ENCODE peak calls at places on chromosome 15, in four cellular contexts. E is body of pancreas, Y is A549, L is ovary. S is an unnamed sample. For H3K9me3, the result is how much of the 10 kb centered on the place peaks cover.

GRCh38 chr15:52011711-52012144 is 7.3 kb upstream of the MAPK6 start:
- DNase-seq in E (no peak), Y (no peak), L (no peak), S (no peak)

GRCh38 chr15:45637552-45638033 is 2.8 kb downstream of the SQOR start:
- DNase-seq in E (peak), Y (peak), L (peak), S (no peak)

GRCh38 chr15:98896002-98896721 is 111.4 kb downstream of the PGPEP1L start:
- DNase-seq in E (no peak), Y (peak), L (no peak), S (no peak)

GRCh38 chr15:80635953-80636352 is 59.2 kb upstream of the ABHD17C start:
- DNase-seq in E (peak), Y (no peak), L (peak), S (no peak)

GRCh38 chr15:31266712-31267111 is 59.9 kb upstream of the KLF13 start:
- DNase-seq in E (no peak), Y (no peak), L (peak), S (no peak)

GRCh38 chr15:81271761-81272644 is 51.9 kb downstream of the STARD5 start:
- DNase-seq in E (no peak), Y (no peak), L (no peak), S (no peak)

GRCh38 chr15:31227954-31228542 is 98.6 kb upstream of the KLF13 start:
- DNase-seq in E (no peak), Y (no peak), L (no peak), S (no peak)

GRCh38 chr15:70863450-70864218 is 9.7 kb upstream of the LARP6 start:
- DNase-seq in E (peak), Y (peak), L (no peak), S (no peak)

GRCh38 chr15:77506311-77507150 is 85.8 kb downstream of the HMG20A start:
- DNase-seq in E (peak), Y (no peak), L (peak), S (no peak)

GRCh38 chr15:56149071-56149470 is 94.6 kb downstream of the RFX7 start:
- DNase-seq in E (no peak), Y (no peak), L (no peak), S (no peak)

GRCh38 chr15:76328962-76329361 is 7.6 kb upstream of the ISL2 start:
- DNase-seq in E (no peak), Y (no peak), L (no peak), S (no peak)

GRCh38 chr15:76152197-76152596 is 92.4 kb downstream of the TMEM266 start:
- DNase-seq in E (no peak), Y (no peak), L (no peak), S (no peak)

GRCh38 chr15:93028632-93029612 is 60.1 kb downstream of the RGMA start:
- DNase-seq in E (peak), Y (no peak), L (peak), S (no peak)

GRCh38 chr15:95132774-95133173 is 901.4 kb downstream of the MCTP2 start:
- DNase-seq in E (no peak), Y (no peak), L (no peak), S (no peak)

GRCh38 chr15:48469271-48469670 is 138.0 kb downstream of the DUT start:
- DNase-seq in E (no peak), Y (no peak), L (no peak), S (no peak)

GRCh38 chr15:83396071-83396470 is 51.1 kb upstream of the SH3GL3 start:
- DNase-seq in E (no peak), Y (no peak), L (peak), S (no peak)

GRCh38 chr15:40239671-40240618 is 1.1 kb downstream of the PAK6 start:
- DNase-seq in E (no peak), Y (no peak), L (no peak), S (no peak)

GRCh38 chr15:45773149-45773548 is 138.3 kb downstream of the SQOR start:
- DNase-seq in E (no peak), Y (no peak), L (no peak), S (no peak)

GRCh38 chr15:61857169-61857829 is 202.9 kb downstream of the VPS13C start:
- DNase-seq in E (no peak), Y (no peak), L (no peak), S (no peak)

GRCh38 chr15:29686445-29687203 is 135.6 kb downstream of the TJP1 start:
- DNase-seq in E (peak), Y (no peak), L (no peak), S (no peak)

GRCh38 chr15:27249046-27249722 is 278.2 kb downstream of the GABRG3 start:
- DNase-seq in E (no peak), Y (no peak), L (no peak), S (no peak)

GRCh38 chr15:86044981-86045380 is 34.7 kb upstream of the AGBL1 start:
- DNase-seq in E (no peak), Y (no peak), L (no peak), S (no peak)

GRCh38 chr15:88637841-88638625 is 783 bp upstream of the ISG20 start:
- DNase-seq in E (peak), Y (no peak), L (peak), S (no peak)

GRCh38 chr15:70505411-70505919 is 257.9 kb downstream of the UACA start:
- DNase-seq in E (peak), Y (peak), L (no peak), S (no peak)

GRCh38 chr15:25556136-25556535 is 117.3 kb upstream of the UBE3A start:
- DNase-seq in E (no peak), Y (no peak), L (no peak), S (no peak)

GRCh38 chr15:94844533-94845390 is 613.4 kb downstream of the MCTP2 start:
- DNase-seq in E (peak), Y (no peak), L (peak), S (no peak)

GRCh38 chr15:53473435-53473834 is 286.0 kb downstream of the WDR72 start:
- DNase-seq in E (no peak), Y (no peak), L (no peak), S (no peak)

GRCh38 chr15:29097168-29097567 is 172.5 kb downstream of the NSMCE3 start:
- DNase-seq in E (no peak), Y (no peak), L (no peak), S (no peak)

GRCh38 chr15:35698331-35698730 is 152.4 kb upstream of the DPH6 start:
- DNase-seq in E (no peak), Y (no peak), L (no peak), S (no peak)

GRCh38 chr15:97084650-97085049 is 754.1 kb downstream of the NR2F2 start:
- DNase-seq in E (no peak), Y (no peak), L (no peak), S (no peak)

GRCh38 chr15:98800437-98801233 is 152.3 kb downstream of the IGF1R start:
- DNase-seq in E (peak), Y (peak), L (no peak), S (no peak)

GRCh38 chr15:44782516-44782915 is 46.2 kb downstream of the TRIM69 start:
- DNase-seq in E (no peak), Y (no peak), L (no peak), S (no peak)

GRCh38 chr15:99703603-99704443 is 29.4 kb downstream of the LYSMD4 start:
- DNase-seq in E (peak), Y (peak), L (no peak), S (no peak)

GRCh38 chr15:41698779-41699178 is 38.6 kb downstream of the MGA start:
- DNase-seq in E (no peak), Y (no peak), L (no peak), S (no peak)

GRCh38 chr15:39730552-39730951 is 52.1 kb downstream of the FSIP1 start:
- DNase-seq in E (no peak), Y (peak), L (no peak), S (no peak)

GRCh38 chr15:67130166-67130565 is 64.8 kb downstream of the SMAD3 start:
- DNase-seq in E (no peak), Y (no peak), L (no peak), S (no peak)

GRCh38 chr15:75033809-75034208 is 10.4 kb downstream of the PPCDC start:
- DNase-seq in E (no peak), Y (no peak), L (no peak), S (no peak)
- H3K9me3 ChIP-seq in E (under half), Y (under half), L (under half), S (under half)

GRCh38 chr15:78921517-78921916 is 23.3 kb downstream of the CTSH start:
- DNase-seq in E (no peak), Y (no peak), L (no peak), S (no peak)

GRCh38 chr15:78925076-78925624 is 19.7 kb downstream of the CTSH start:
- DNase-seq in E (no peak), Y (no peak), L (peak), S (no peak)

GRCh38 chr15:78921940-78922339 is 22.9 kb downstream of the CTSH start:
- DNase-seq in E (no peak), Y (no peak), L (no peak), S (no peak)

GRCh38 chr15:78923480-78924360 is 21.1 kb downstream of the CTSH start:
- DNase-seq in E (no peak), Y (no peak), L (peak), S (no peak)

GRCh38 chr15:78922527-78922926 is 22.3 kb downstream of the CTSH start:
- DNase-seq in E (no peak), Y (no peak), L (no peak), S (no peak)
- H3K4me3 ChIP-seq in E (no peak), Y (no peak), L (no peak), S (no peak)

GRCh38 chr15:50353999-50354837 is 780 bp downstream of the GABPB1 start:
- DNase-seq in E (peak), Y (peak), L (peak), S (peak)
- TF ChIP-seq POLR2A in E (peak), Y (no peak), L (peak), S (peak)

DNA sequence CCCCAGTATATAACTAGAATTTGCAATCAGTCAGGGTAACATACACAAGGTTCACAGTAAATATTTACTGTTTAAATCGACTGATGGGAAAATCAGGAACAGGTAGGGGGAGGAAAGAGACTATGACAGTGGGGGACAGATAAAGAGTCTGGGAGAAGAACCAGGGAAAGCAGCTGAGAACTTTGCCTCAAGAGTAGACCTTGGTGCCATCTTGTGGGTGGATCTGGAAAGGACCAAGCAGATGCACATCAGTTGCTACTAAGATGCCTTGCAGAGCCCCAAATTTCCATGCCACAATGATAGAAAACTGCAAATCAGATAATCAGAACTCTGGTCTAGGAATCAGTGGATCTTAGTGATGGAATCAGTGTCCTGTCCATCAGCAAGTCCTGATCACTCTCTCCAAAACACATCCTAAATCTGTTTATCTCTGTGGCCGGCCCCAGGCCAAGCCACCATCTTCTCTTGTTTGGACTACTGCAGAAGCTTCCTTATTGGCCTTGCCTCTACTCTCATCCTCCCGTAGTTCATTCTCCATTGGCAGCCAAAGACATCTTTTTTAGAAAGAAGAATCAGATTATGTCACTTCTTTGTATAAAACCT is 62.7 kb downstream of the PDE8A start:
- DNase-seq in E (peak), Y (peak), L (peak), S (no peak)
- H3K9me3 ChIP-seq in E (under half), Y (under half), L (under half), S (under half)

GRCh38 chr15:63911160-63911559 is 77.4 kb upstream of the HERC1 start:
- DNase-seq in E (no peak), Y (no peak), L (no peak), S (no peak)
- H3K4me3 ChIP-seq in E (no peak), Y (no peak), L (no peak), S (no peak)

GRCh38 chr15:50905055-50905454 is 3.4 kb upstream of the AP4E1 start:
- DNase-seq in E (no peak), Y (no peak), L (no peak), S (no peak)

GRCh38 chr15:50908209-50909043 is at the start of gene AP4E1:
- DNase-seq in E (peak), Y (peak), L (peak), S (peak)

GRCh38 chr15:50909044-50909342 is 510 bp downstream of the AP4E1 start:
- DNase-seq in E (no peak), Y (no peak), L (no peak), S (no peak)

GRCh38 chr15:50907866-50908208 is 646 bp upstream of the AP4E1 start:
- DNase-seq in E (peak), Y (peak), L (no peak), S (no peak)

DNA sequence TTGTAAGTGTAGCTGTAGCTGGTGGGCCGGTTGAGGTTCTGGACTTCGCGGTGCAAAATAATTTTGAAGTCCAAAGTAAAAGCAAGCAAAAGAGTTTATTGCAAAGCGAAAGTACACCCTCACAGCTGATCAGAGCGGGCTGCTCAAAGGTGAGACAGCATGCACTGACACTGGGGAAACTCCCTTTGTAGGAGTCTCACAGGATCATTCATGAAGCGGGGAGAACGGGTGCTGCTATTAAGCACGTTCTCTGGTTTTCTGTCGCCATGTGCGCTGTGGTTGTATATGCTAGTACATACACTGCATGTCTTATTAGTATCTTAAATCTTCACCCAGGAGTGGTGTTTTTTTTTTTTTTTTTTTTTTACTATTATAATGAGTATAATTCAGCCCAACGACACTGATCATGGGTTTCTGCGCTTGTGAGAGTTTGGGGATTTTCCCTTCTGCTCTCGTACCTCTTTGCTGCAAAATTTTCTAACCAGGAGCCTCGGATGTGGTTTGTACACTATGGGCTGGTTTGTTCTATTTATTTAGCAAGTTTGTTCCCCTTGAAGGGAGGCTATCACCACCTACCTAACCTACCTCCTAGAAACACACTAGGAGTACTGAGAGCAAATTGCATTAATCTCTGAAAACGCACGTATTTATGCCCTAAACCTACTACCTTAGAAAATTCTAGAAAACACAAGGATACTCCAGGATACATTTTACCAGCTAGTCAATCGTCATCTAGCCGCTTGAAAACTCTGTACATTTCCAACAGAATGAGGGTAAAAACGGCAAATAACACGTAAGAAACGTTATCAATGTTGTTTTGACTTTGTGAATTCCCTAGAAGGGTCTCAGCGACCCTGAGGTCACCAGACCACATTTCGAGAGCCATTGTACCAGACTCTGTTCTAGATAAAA is 1.3 kb upstream of the AP4E1 start:
- DNase-seq in E (peak), Y (no peak), L (no peak), S (peak)
- TF ChIP-seq POLR2A in E (no peak), Y (no peak), L (no peak), S (no peak)

S was measured in esophagus squamous epithelium.